ENCODE peak calls at places on chromosomes 3 and 15, in nine cellular contexts. U is gastrocnemius medialis, B is A549, L is brain microvascular endothelial cell, W is tibial artery, Z is nephron progenitor cell, R is upper lobe of right lung, Y is AG10803, H is adrenal gland. N is an unnamed sample.

GRCh38 chr3:126135056-126135397 is 45.4 kb downstream of the ALDH1L1 start:
- DNase-seq in Z (no peak), R (no peak), Y (no peak), B (no peak), H (no peak), L (no peak), U (no peak), W (no peak), N (no peak)

GRCh38 chr15:78067328-78068241 is 9.9 kb downstream of the TBC1D2B start:
- DNase-seq in Y (peak; percentile 47), L (no peak), U (no peak), R (no peak), Z (no peak), W (no peak), B (no peak), H (no peak), N (no peak)

GRCh38 chr3:14125193-14126016 is 553 bp downstream of the TMEM43 start:
- DNase-seq in L (peak; percentile 83), W (peak; percentile 81), H (peak; percentile 63), B (peak; percentile 68), R (peak; percentile 88), Y (peak; percentile 96), U (no peak), Z (peak; percentile 66), N (peak; percentile 42)

GRCh38 chr3:23809294-23809693 is 3.5 kb downstream of the UBE2E1 start:
- DNase-seq in U (no peak), H (no peak), Z (no peak), R (no peak), L (no peak), W (no peak), Y (no peak), B (no peak), N (no peak)

GRCh38 chr3:74515451-74515850 is 99.0 kb downstream of the CNTN3 start:
- DNase-seq in B (no peak), L (no peak), U (no peak), H (no peak), R (no peak), Y (no peak), Z (no peak), W (no peak), N (no peak)

GRCh38 chr3:115788921-115789470 is 165.7 kb downstream of the GAP43 start:
- DNase-seq in R (no peak), U (no peak), L (peak; percentile 76), H (no peak), Y (peak; percentile 100), B (peak; percentile 21), W (no peak), Z (no peak), N (no peak)

GRCh38 chr3:151015762-151016161 is 43.2 kb upstream of the CLRN1 start:
- DNase-seq in U (no peak), B (no peak), R (no peak), Z (no peak), L (peak; percentile 6), Y (peak; percentile 83), W (no peak), H (no peak), N (no peak)

GRCh38 chr3:114005406-114005987 is 50.8 kb downstream of the CCDC191 start:
- DNase-seq in Z (no peak), W (no peak), Y (no peak), U (no peak), L (no peak), R (no peak), H (no peak), B (no peak), N (no peak)

GRCh38 chr3:154795582-154795981 is 284.5 kb upstream of the MME start:
- DNase-seq in B (no peak), U (no peak), W (no peak), H (no peak), R (no peak), Z (no peak), Y (peak; percentile 93), L (peak; percentile 96), N (no peak)

GRCh38 chr3:94303266-94303665 is 240.4 kb downstream of the NSUN3 start:
- DNase-seq in H (no peak), Y (no peak), U (no peak), Z (no peak), R (no peak), W (no peak), L (no peak), B (no peak), N (no peak)

GRCh38 chr15:77342767-77343166 is 77.1 kb downstream of the PEAK1 start:
- DNase-seq in U (no peak), R (no peak), Z (no peak), H (no peak), B (no peak), Y (no peak), W (no peak), L (no peak), N (no peak)

GRCh38 chr3:160291909-160292299 is 66.7 kb downstream of the C3orf80 start:
- DNase-seq in B (no peak), R (no peak), Z (no peak), W (no peak), U (no peak), Y (no peak), H (no peak), L (no peak), N (no peak)
- TF ChIP-seq CTCF in B (no peak), R (no peak), Z (no peak), W (no peak), U (no peak), Y (no peak), H (no peak), L (no peak), N (no peak)

GRCh38 chr3:128650096-128651050 is at the start of gene RPN1:
- DNase-seq in Y (peak; percentile 94), Z (peak; percentile 93), U (peak; percentile 98), R (peak; percentile 98), W (peak; percentile 97), H (peak; percentile 94), L (peak; percentile 95), B (peak; percentile 63), N (peak; percentile 97)
- TF ChIP-seq CTCF in Y (no peak), Z (no peak), U (no peak), R (no peak), W (no peak), H (peak; percentile 0), L (no peak), B (no peak), N (no peak)

DNA sequence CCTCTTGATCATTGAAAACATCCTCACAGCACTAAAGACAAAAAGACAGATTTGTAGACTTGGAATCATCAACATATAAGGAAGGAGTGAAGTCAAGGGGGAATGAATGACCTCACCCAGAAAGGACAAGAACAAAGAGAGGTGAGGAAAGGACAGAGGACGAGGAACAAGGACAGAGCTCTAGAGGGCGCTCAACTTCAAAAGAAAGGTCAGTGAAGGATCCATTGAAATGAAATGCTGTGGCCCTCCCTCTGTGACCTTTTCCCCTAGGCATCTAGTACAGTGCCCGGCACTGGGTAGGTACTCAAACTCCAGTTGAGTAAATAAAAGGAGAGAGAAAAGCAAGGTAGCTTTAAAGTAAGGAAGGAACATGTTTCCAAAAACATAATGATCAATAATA is 2.6 kb downstream of the ATP8B4 start:
- DNase-seq in B (peak; percentile 17), W (no peak), L (no peak), U (no peak), Y (peak; percentile 31), H (no peak), Z (no peak), R (no peak), N (no peak)
- TF ChIP-seq CTCF in B (peak; percentile 48), W (no peak), L (peak; percentile 56), U (no peak), Y (peak; percentile 46), H (peak; percentile 33), Z (peak; percentile 16), R (peak; percentile 31), N (no peak)

GRCh38 chr15:101008158-101009139 is 89.3 kb downstream of the LRRK1 start:
- DNase-seq in L (peak; percentile 63), Y (peak; percentile 71), H (peak; percentile 83), Z (peak; percentile 94), W (peak; percentile 71), U (peak; percentile 35), R (peak; percentile 93), B (peak; percentile 87), N (peak; percentile 78)
- TF ChIP-seq CTCF in L (peak; percentile 100), Y (peak; percentile 85), H (peak; percentile 91), Z (peak; percentile 99), W (peak; percentile 99), U (peak; percentile 88), R (peak; percentile 98), B (peak; percentile 94), N (peak; percentile 98)

GRCh38 chr3:80521081-80521480 is 753.3 kb upstream of the ROBO1 start:
- DNase-seq in H (no peak), R (no peak), Z (no peak), U (no peak), L (no peak), W (no peak), Y (no peak), B (no peak), N (no peak)

DNA sequence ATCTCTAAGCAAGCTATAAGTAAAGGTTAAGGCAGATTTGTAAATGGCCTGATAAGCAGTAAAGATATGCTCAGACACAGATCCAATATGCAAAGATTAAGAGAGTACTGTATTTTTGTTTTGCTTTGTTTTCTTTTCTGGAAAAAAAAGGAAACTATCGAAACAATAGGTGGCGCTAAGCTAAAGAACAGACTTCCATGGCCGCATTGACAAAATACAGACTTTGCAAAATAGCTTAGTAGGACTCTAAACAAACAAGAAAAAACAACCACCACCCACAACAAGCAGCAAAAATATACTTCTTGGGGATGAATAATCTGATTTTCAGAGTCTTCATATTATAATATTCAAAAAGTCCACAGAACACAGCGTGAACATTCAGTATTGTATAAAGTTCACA is 758.4 kb upstream of the ROBO1 start:
- DNase-seq in U (no peak), H (no peak), B (no peak), R (no peak), L (no peak), Z (no peak), Y (no peak), W (no peak), N (no peak)
- TF ChIP-seq CTCF in U (no peak), H (no peak), B (peak; percentile 17), R (no peak), L (peak; percentile 35), Z (peak; percentile 10), Y (no peak), W (no peak), N (no peak)

N was measured in left ventricle myocardium inferior.